ENCODE peak calls at places on chromosomes 7 and 10, in seven cellular contexts. One of them, this sample, is unnamed.
A peak's percentile ranks its signal among the peaks of the same experiment; 100 is the strongest.

GRCh38 chr7:140714331-140715040 is 18.0 kb downstream of the NDUFB2 start:
- DNase-seq in gastrocnemius medialis: no peak
- DNase-seq in spleen: no peak
- DNase-seq in ovary: no peak
- DNase-seq in upper lobe of right lung: no peak
- DNase-seq in BJ: no peak
- DNase-seq in naive thymus-derived CD4-positive, alpha-beta T cell: no peak
- DNase-seq in this sample: no peak

GRCh38 chr7:5774790-5775189 is 6.7 kb downstream of the RNF216 start:
- DNase-seq in BJ: no peak
- DNase-seq in upper lobe of right lung: no peak
- DNase-seq in gastrocnemius medialis: no peak
- DNase-seq in naive thymus-derived CD4-positive, alpha-beta T cell: no peak
- DNase-seq in spleen: no peak
- DNase-seq in ovary: no peak
- DNase-seq in this sample: no peak

GRCh38 chr7:86720306-86720705 is 76.6 kb downstream of the GRM3 start:
- DNase-seq in spleen: no peak
- DNase-seq in BJ: no peak
- DNase-seq in upper lobe of right lung: no peak
- DNase-seq in ovary: no peak
- DNase-seq in gastrocnemius medialis: no peak
- DNase-seq in naive thymus-derived CD4-positive, alpha-beta T cell: no peak
- DNase-seq in this sample: no peak

GRCh38 chr7:100623951-100624824 is 11.8 kb downstream of the MOSPD3 start:
- DNase-seq in spleen: no peak
- DNase-seq in ovary: no peak
- DNase-seq in BJ: no peak
- DNase-seq in upper lobe of right lung: no peak
- DNase-seq in gastrocnemius medialis: no peak
- DNase-seq in naive thymus-derived CD4-positive, alpha-beta T cell: no peak
- DNase-seq in this sample: no peak

GRCh38 chr10:3783313-3783689 is 1.7 kb downstream of the KLF6 start:
- DNase-seq in BJ: no peak
- DNase-seq in upper lobe of right lung: no peak
- DNase-seq in ovary: peak; percentile 62
- DNase-seq in naive thymus-derived CD4-positive, alpha-beta T cell: peak; percentile 86
- DNase-seq in gastrocnemius medialis: no peak
- DNase-seq in spleen: peak; percentile 91
- DNase-seq in this sample: no peak

GRCh38 chr7:39091774-39092173 is 114.1 kb downstream of the POU6F2 start:
- DNase-seq in ovary: no peak
- DNase-seq in BJ: no peak
- DNase-seq in naive thymus-derived CD4-positive, alpha-beta T cell: no peak
- DNase-seq in spleen: no peak
- DNase-seq in gastrocnemius medialis: no peak
- DNase-seq in upper lobe of right lung: no peak
- DNase-seq in this sample: no peak

GRCh38 chr7:152859781-152860191 is 100.2 kb downstream of the ACTR3B start:
- DNase-seq in ovary: no peak
- DNase-seq in BJ: no peak
- DNase-seq in upper lobe of right lung: no peak
- DNase-seq in naive thymus-derived CD4-positive, alpha-beta T cell: no peak
- DNase-seq in gastrocnemius medialis: no peak
- DNase-seq in spleen: no peak
- DNase-seq in this sample: no peak

GRCh38 chr10:131758062-131758941 is 142.5 kb upstream of the PPP2R2D start:
- DNase-seq in upper lobe of right lung: no peak
- DNase-seq in gastrocnemius medialis: no peak
- DNase-seq in naive thymus-derived CD4-positive, alpha-beta T cell: no peak
- DNase-seq in spleen: no peak
- DNase-seq in BJ: no peak
- DNase-seq in ovary: no peak
- DNase-seq in this sample: no peak

GRCh38 chr7:2046581-2047271 is 186.0 kb downstream of the MAD1L1 start:
- DNase-seq in gastrocnemius medialis: no peak
- DNase-seq in BJ: no peak
- DNase-seq in spleen: peak; percentile 64
- DNase-seq in upper lobe of right lung: peak; percentile 38
- DNase-seq in naive thymus-derived CD4-positive, alpha-beta T cell: no peak
- DNase-seq in ovary: no peak
- DNase-seq in this sample: no peak

GRCh38 chr10:89337493-89337892 is 9.7 kb downstream of the IFIT3 start:
- DNase-seq in upper lobe of right lung: no peak
- DNase-seq in BJ: no peak
- DNase-seq in ovary: no peak
- DNase-seq in spleen: no peak
- DNase-seq in naive thymus-derived CD4-positive, alpha-beta T cell: peak; percentile 38
- DNase-seq in gastrocnemius medialis: peak; percentile 35
- DNase-seq in this sample: peak; percentile 96

GRCh38 chr7:28142650-28143049 is 37.9 kb downstream of the JAZF1 start:
- DNase-seq in upper lobe of right lung: no peak
- DNase-seq in naive thymus-derived CD4-positive, alpha-beta T cell: no peak
- DNase-seq in spleen: no peak
- DNase-seq in gastrocnemius medialis: no peak
- DNase-seq in ovary: no peak
- DNase-seq in BJ: no peak
- DNase-seq in this sample: no peak

GRCh38 chr7:112453505-112454171 is 3.4 kb downstream of the IFRD1 start:
- DNase-seq in upper lobe of right lung: no peak
- DNase-seq in spleen: no peak
- DNase-seq in BJ: peak; percentile 42
- DNase-seq in naive thymus-derived CD4-positive, alpha-beta T cell: no peak
- DNase-seq in gastrocnemius medialis: no peak
- DNase-seq in ovary: no peak
- DNase-seq in this sample: peak; percentile 82

GRCh38 chr10:8240861-8241260 is 186.4 kb downstream of the GATA3 start:
- DNase-seq in ovary: no peak
- DNase-seq in gastrocnemius medialis: no peak
- DNase-seq in spleen: no peak
- DNase-seq in upper lobe of right lung: no peak
- DNase-seq in BJ: no peak
- DNase-seq in naive thymus-derived CD4-positive, alpha-beta T cell: no peak
- DNase-seq in this sample: no peak

GRCh38 chr10:133165556-133166503 is 5.8 kb downstream of the KNDC1 start:
- DNase-seq in gastrocnemius medialis: no peak
- DNase-seq in BJ: no peak
- DNase-seq in spleen: no peak
- DNase-seq in upper lobe of right lung: no peak
- DNase-seq in ovary: no peak
- DNase-seq in naive thymus-derived CD4-positive, alpha-beta T cell: no peak
- DNase-seq in this sample: no peak

GRCh38 chr10:83871486-83872081 is 267.7 kb upstream of the GHITM start:
- DNase-seq in upper lobe of right lung: peak; percentile 74
- DNase-seq in spleen: peak; percentile 86
- DNase-seq in BJ: no peak
- DNase-seq in ovary: peak; percentile 44
- DNase-seq in naive thymus-derived CD4-positive, alpha-beta T cell: peak; percentile 12
- DNase-seq in gastrocnemius medialis: no peak
- DNase-seq in this sample: peak; percentile 51

GRCh38 chr10:123863721-123864432 is 27.7 kb downstream of the CPXM2 start:
- DNase-seq in BJ: no peak
- DNase-seq in upper lobe of right lung: no peak
- DNase-seq in gastrocnemius medialis: no peak
- DNase-seq in spleen: no peak
- DNase-seq in ovary: no peak
- DNase-seq in naive thymus-derived CD4-positive, alpha-beta T cell: no peak
- DNase-seq in this sample: no peak

GRCh38 chr7:31105256-31105950 is 53.3 kb downstream of the ADCYAP1R1 start:
- DNase-seq in spleen: peak; percentile 33
- DNase-seq in ovary: no peak
- DNase-seq in gastrocnemius medialis: no peak
- DNase-seq in naive thymus-derived CD4-positive, alpha-beta T cell: no peak
- DNase-seq in upper lobe of right lung: no peak
- DNase-seq in BJ: no peak
- DNase-seq in this sample: no peak

GRCh38 chr10:103616705-103617361 is 123.3 kb downstream of the NEURL1 start:
- DNase-seq in upper lobe of right lung: no peak
- DNase-seq in spleen: no peak
- DNase-seq in BJ: peak; percentile 86
- DNase-seq in ovary: peak; percentile 89
- DNase-seq in naive thymus-derived CD4-positive, alpha-beta T cell: no peak
- DNase-seq in gastrocnemius medialis: peak; percentile 88
- DNase-seq in this sample: no peak

GRCh38 chr7:7617550-7617949 is 23.0 kb upstream of the UMAD1 start:
- DNase-seq in upper lobe of right lung: no peak
- DNase-seq in gastrocnemius medialis: no peak
- DNase-seq in spleen: no peak
- DNase-seq in BJ: no peak
- DNase-seq in naive thymus-derived CD4-positive, alpha-beta T cell: no peak
- DNase-seq in ovary: no peak
- DNase-seq in this sample: no peak

GRCh38 chr10:48582970-48583369 is 21.9 kb downstream of the ARHGAP22 start:
- DNase-seq in upper lobe of right lung: no peak
- DNase-seq in ovary: no peak
- DNase-seq in naive thymus-derived CD4-positive, alpha-beta T cell: no peak
- DNase-seq in gastrocnemius medialis: no peak
- DNase-seq in spleen: no peak
- DNase-seq in BJ: no peak
- DNase-seq in this sample: no peak

DNA sequence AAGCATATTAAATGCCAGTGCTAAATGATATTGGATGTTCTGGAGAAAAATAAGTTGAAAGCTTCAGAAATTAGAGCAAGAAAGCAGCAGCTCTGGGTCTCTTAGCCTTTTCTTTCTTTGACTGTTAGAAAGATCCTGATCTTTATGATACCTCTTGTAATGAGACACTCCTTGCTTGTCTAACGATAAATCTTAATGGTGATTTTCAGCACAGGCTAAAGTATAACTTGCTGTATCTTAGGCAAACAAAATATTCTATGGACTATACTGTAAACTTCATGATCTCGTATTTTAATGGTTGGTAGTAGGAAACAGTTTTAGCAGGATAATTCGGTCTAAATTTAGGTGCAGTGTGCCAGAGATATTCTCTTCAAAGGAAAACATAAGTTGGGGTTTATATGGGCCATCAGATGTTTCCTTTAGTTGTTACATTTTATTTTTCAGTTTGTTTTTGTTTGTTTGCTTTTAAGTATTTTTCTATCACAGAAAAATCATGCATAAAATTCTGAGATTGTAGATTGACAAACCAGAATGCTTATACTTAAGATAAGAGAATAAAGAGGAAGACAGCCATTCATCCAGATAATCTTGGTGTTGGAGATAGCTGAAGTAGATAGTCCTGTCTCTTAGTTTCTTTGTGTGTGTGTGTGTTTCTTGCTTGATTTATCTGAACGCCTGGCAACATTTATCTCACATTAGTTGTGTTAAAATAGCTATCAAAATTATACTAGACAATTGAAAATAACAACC is 4.7 kb downstream of the CASD1 start:
- DNase-seq in naive thymus-derived CD4-positive, alpha-beta T cell: no peak
- DNase-seq in upper lobe of right lung: no peak
- DNase-seq in BJ: no peak
- DNase-seq in spleen: no peak
- DNase-seq in gastrocnemius medialis: no peak
- DNase-seq in ovary: no peak
- DNase-seq in this sample: no peak
- H3K4me3 ChIP-seq in naive thymus-derived CD4-positive, alpha-beta T cell: no peak overlapping the region
- H3K4me3 ChIP-seq in upper lobe of right lung: no peak overlapping the region
- H3K4me3 ChIP-seq in BJ: no peak overlapping the region
- H3K4me3 ChIP-seq in spleen: no peak overlapping the region
- H3K4me3 ChIP-seq in gastrocnemius medialis: no peak overlapping the region
- H3K4me3 ChIP-seq in ovary: no peak overlapping the region
- H3K4me3 ChIP-seq in this sample: no peak overlapping the region

GRCh38 chr10:125548356-125548755 is 134.6 kb downstream of the TEX36 start:
- DNase-seq in gastrocnemius medialis: no peak
- DNase-seq in naive thymus-derived CD4-positive, alpha-beta T cell: no peak
- DNase-seq in BJ: no peak
- DNase-seq in ovary: no peak
- DNase-seq in upper lobe of right lung: no peak
- DNase-seq in spleen: no peak
- DNase-seq in this sample: peak; percentile 57
- H3K36me3 ChIP-seq in gastrocnemius medialis: no peaks in the 10 kb centered on the region
- H3K36me3 ChIP-seq in naive thymus-derived CD4-positive, alpha-beta T cell: no peaks in the 10 kb centered on the region
- H3K36me3 ChIP-seq in BJ: no peaks in the 10 kb centered on the region
- H3K36me3 ChIP-seq in ovary: no peaks in the 10 kb centered on the region
- H3K36me3 ChIP-seq in upper lobe of right lung: no peaks in the 10 kb centered on the region
- H3K36me3 ChIP-seq in spleen: no peaks in the 10 kb centered on the region
- H3K36me3 ChIP-seq in this sample: no peaks in the 10 kb centered on the region

GRCh38 chr7:142797342-142797798 is 26.6 kb downstream of the PRSS2 start:
- DNase-seq in naive thymus-derived CD4-positive, alpha-beta T cell: no peak
- DNase-seq in ovary: no peak
- DNase-seq in BJ: no peak
- DNase-seq in gastrocnemius medialis: no peak
- DNase-seq in spleen: peak; percentile 83
- DNase-seq in upper lobe of right lung: no peak
- DNase-seq in this sample: no peak
- H3K27me3 ChIP-seq in naive thymus-derived CD4-positive, alpha-beta T cell: no peaks in the 10 kb centered on the region
- H3K27me3 ChIP-seq in ovary: no peaks in the 10 kb centered on the region
- H3K27me3 ChIP-seq in BJ: peaks cover 33% of the 10 kb centered on the region
- H3K27me3 ChIP-seq in gastrocnemius medialis: peaks cover 38% of the 10 kb centered on the region
- H3K27me3 ChIP-seq in spleen: peaks cover 11% of the 10 kb centered on the region
- H3K27me3 ChIP-seq in upper lobe of right lung: peaks cover 52% of the 10 kb centered on the region
- H3K27me3 ChIP-seq in this sample: peaks cover 19% of the 10 kb centered on the region

GRCh38 chr7:43647314-43647691 is 64.4 kb downstream of the STK17A start:
- DNase-seq in upper lobe of right lung: no peak
- DNase-seq in ovary: no peak
- DNase-seq in naive thymus-derived CD4-positive, alpha-beta T cell: no peak
- DNase-seq in gastrocnemius medialis: no peak
- DNase-seq in BJ: no peak
- DNase-seq in spleen: no peak
- DNase-seq in this sample: no peak
- H3K4me3 ChIP-seq in upper lobe of right lung: no peak overlapping the region
- H3K4me3 ChIP-seq in ovary: no peak overlapping the region
- H3K4me3 ChIP-seq in naive thymus-derived CD4-positive, alpha-beta T cell: peak overlapping the region; percentile 22
- H3K4me3 ChIP-seq in gastrocnemius medialis: no peak overlapping the region
- H3K4me3 ChIP-seq in BJ: peak overlapping the region; percentile 3
- H3K4me3 ChIP-seq in spleen: no peak overlapping the region
- H3K4me3 ChIP-seq in this sample: no peak overlapping the region

GRCh38 chr10:22600516-22600915 is 113.9 kb downstream of the PIP4K2A start:
- DNase-seq in gastrocnemius medialis: no peak
- DNase-seq in BJ: no peak
- DNase-seq in upper lobe of right lung: no peak
- DNase-seq in naive thymus-derived CD4-positive, alpha-beta T cell: no peak
- DNase-seq in spleen: no peak
- DNase-seq in ovary: no peak
- DNase-seq in this sample: no peak

GRCh38 chr10:22603581-22603980 is 110.8 kb downstream of the PIP4K2A start:
- DNase-seq in naive thymus-derived CD4-positive, alpha-beta T cell: no peak
- DNase-seq in upper lobe of right lung: no peak
- DNase-seq in BJ: no peak
- DNase-seq in ovary: no peak
- DNase-seq in gastrocnemius medialis: no peak
- DNase-seq in spleen: no peak
- DNase-seq in this sample: no peak

GRCh38 chr10:22599636-22600228 is 114.6 kb downstream of the PIP4K2A start:
- DNase-seq in BJ: no peak
- DNase-seq in ovary: no peak
- DNase-seq in spleen: no peak
- DNase-seq in upper lobe of right lung: no peak
- DNase-seq in naive thymus-derived CD4-positive, alpha-beta T cell: no peak
- DNase-seq in gastrocnemius medialis: no peak
- DNase-seq in this sample: no peak

GRCh38 chr10:22599048-22599561 is 115.3 kb downstream of the PIP4K2A start:
- DNase-seq in naive thymus-derived CD4-positive, alpha-beta T cell: no peak
- DNase-seq in spleen: no peak
- DNase-seq in ovary: no peak
- DNase-seq in upper lobe of right lung: no peak
- DNase-seq in BJ: peak; percentile 50
- DNase-seq in gastrocnemius medialis: no peak
- DNase-seq in this sample: peak; percentile 74

GRCh38 chr10:22601618-22602017 is 112.8 kb downstream of the PIP4K2A start:
- DNase-seq in gastrocnemius medialis: no peak
- DNase-seq in BJ: no peak
- DNase-seq in naive thymus-derived CD4-positive, alpha-beta T cell: no peak
- DNase-seq in spleen: no peak
- DNase-seq in upper lobe of right lung: no peak
- DNase-seq in ovary: no peak
- DNase-seq in this sample: no peak
- H3K36me3 ChIP-seq in gastrocnemius medialis: no peaks in the 10 kb centered on the region
- H3K36me3 ChIP-seq in BJ: peaks cover 2% of the 10 kb centered on the region
- H3K36me3 ChIP-seq in naive thymus-derived CD4-positive, alpha-beta T cell: peaks cover 9% of the 10 kb centered on the region
- H3K36me3 ChIP-seq in spleen: no peaks in the 10 kb centered on the region
- H3K36me3 ChIP-seq in upper lobe of right lung: peaks cover 16% of the 10 kb centered on the region
- H3K36me3 ChIP-seq in ovary: no peaks in the 10 kb centered on the region
- H3K36me3 ChIP-seq in this sample: peaks cover 2% of the 10 kb centered on the region

This sample was measured in bronchial epithelial cell.